ENCODE peak calls at places on chromosomes 4 and X, in six cellular contexts. P, N, T, H, D and S are unnamed samples.

GRCh38 chrX:119482497-119483480 is 14.5 kb downstream of the SLC25A5 start:
- DNase-seq in P (peak; percentile 63), N (peak; percentile 56), T (peak; percentile 87), H (peak; percentile 45), D (peak; percentile 75), S (peak; percentile 58)

GRCh38 chr4:153486281-153487151 is 20.4 kb downstream of the TMEM131L start:
- DNase-seq in P (peak; percentile 35), N (no peak), T (no peak), H (peak; percentile 94), D (no peak), S (no peak)

GRCh38 chrX:68508799-68509198 is 9.9 kb downstream of the YIPF6 start:
- DNase-seq in P (peak; percentile 31), N (no peak), T (no peak), H (peak; percentile 12), D (no peak), S (peak; percentile 42)

GRCh38 chr4:152807294-152807829 is 27.6 kb downstream of the ARFIP1 start:
- DNase-seq in P (no peak), N (no peak), T (no peak), H (peak; percentile 64), D (no peak), S (no peak)

GRCh38 chrX:72409993-72410392 is 104.3 kb upstream of the CITED1 start:
- DNase-seq in P (no peak), N (no peak), T (no peak), H (no peak), D (no peak), S (no peak)

GRCh38 chr4:121951570-121952110 is at the start of gene TRPC3:
- DNase-seq in P (peak; percentile 22), N (peak; percentile 2), T (peak; percentile 70), H (no peak), D (peak; percentile 30), S (peak; percentile 14)

GRCh38 chr4:7675612-7676320 is 241.0 kb upstream of the PSAPL1 start:
- DNase-seq in P (no peak), N (no peak), T (no peak), H (no peak), D (no peak), S (no peak)

GRCh38 chr4:188396037-188396436 is 256.8 kb downstream of the TRIML1 start:
- DNase-seq in P (no peak), N (no peak), T (no peak), H (peak; percentile 25), D (no peak), S (no peak)

GRCh38 chr4:94285666-94286065 is 57.0 kb downstream of the HPGDS start:
- DNase-seq in P (no peak), N (no peak), T (no peak), H (no peak), D (no peak), S (no peak)

GRCh38 chr4:163666335-163666888 is 171.9 kb downstream of the TMA16 start:
- DNase-seq in P (peak; percentile 18), N (no peak), T (no peak), H (no peak), D (no peak), S (no peak)

GRCh38 chr4:156865391-156865790 is 106.2 kb downstream of the PDGFC start:
- DNase-seq in P (no peak), N (no peak), T (no peak), H (no peak), D (no peak), S (no peak)

GRCh38 chrX:67917412-67918010 is 373.7 kb downstream of the AR start:
- DNase-seq in P (no peak), N (no peak), T (no peak), H (no peak), D (no peak), S (no peak)

GRCh38 chrX:15790766-15791380 is 589 bp downstream of the ZRSR2 start:
- DNase-seq in P (no peak), N (no peak), T (no peak), H (peak; percentile 17), D (no peak), S (no peak)

GRCh38 chr4:2551118-2551517 is 14.7 kb downstream of the FAM193A start:
- DNase-seq in P (no peak), N (no peak), T (no peak), H (no peak), D (no peak), S (no peak)